ENCODE peak calls at places on chromosomes 5 and 9, in eight cellular contexts. C is stomach, H is OCI-LY7, O is PC-9, D is breast epithelium, Z is sigmoid colon, R is thoracic aorta, M is transverse colon. X is an unnamed sample.

GRCh38 chr9:36765468-36766341 is 193.0 kb downstream of the MELK start:
- DNase-seq in C (peak), H (peak), O (no peak), D (no peak), Z (peak), R (no peak), M (peak), X (peak)

GRCh38 chr5:95022967-95023695 is 261.8 kb downstream of the MCTP1 start:
- DNase-seq in C (no peak), H (no peak), O (no peak), D (no peak), Z (no peak), R (no peak), M (no peak), X (peak)

GRCh38 chr5:123882305-123882704 is 370.3 kb downstream of the CSNK1G3 start:
- DNase-seq in C (no peak), H (no peak), O (no peak), D (no peak), Z (no peak), R (no peak), M (no peak), X (no peak)

GRCh38 chr5:148730272-148730954 is 76.1 kb upstream of the HTR4 start:
- DNase-seq in C (no peak), H (no peak), O (no peak), D (no peak), Z (no peak), R (no peak), M (no peak), X (no peak)

GRCh38 chr9:32289756-32290155 is 94.7 kb upstream of the ACO1 start:
- DNase-seq in C (no peak), H (no peak), O (no peak), D (no peak), Z (no peak), R (no peak), M (no peak), X (no peak)

GRCh38 chr5:82885657-82886389 is 191.4 kb downstream of the TMEM167A start:
- DNase-seq in C (no peak), H (peak), O (no peak), D (no peak), Z (no peak), R (no peak), M (no peak), X (no peak)

GRCh38 chr5:158874814-158875213 is 224.9 kb downstream of the EBF1 start:
- DNase-seq in C (no peak), H (no peak), O (no peak), D (no peak), Z (no peak), R (no peak), M (no peak), X (no peak)

GRCh38 chr9:133102190-133103021 is 18.6 kb downstream of the RALGDS start:
- DNase-seq in C (peak), H (no peak), O (no peak), D (no peak), Z (no peak), R (no peak), M (no peak), X (no peak)

GRCh38 chr9:7286101-7286500 is 513.5 kb downstream of the DMAC1 start:
- DNase-seq in C (no peak), H (no peak), O (no peak), D (no peak), Z (no peak), R (no peak), M (no peak), X (no peak)

GRCh38 chr9:131740898-131741297 is 1.0 kb upstream of the RAPGEF1 start:
- DNase-seq in C (peak), H (no peak), O (no peak), D (no peak), Z (no peak), R (no peak), M (no peak), X (no peak)

GRCh38 chr5:161546463-161547301 is at the start of gene GABRB2:
- DNase-seq in C (peak), H (peak), O (no peak), D (peak), Z (peak), R (no peak), M (peak), X (no peak)

GRCh38 chr5:171023508-171023907 is 161.7 kb downstream of the RANBP17 start:
- DNase-seq in C (no peak), H (no peak), O (no peak), D (no peak), Z (no peak), R (no peak), M (no peak), X (no peak)

GRCh38 chr5:174532453-174533126 is 191.8 kb upstream of the MSX2 start:
- DNase-seq in C (peak), H (no peak), O (peak), D (peak), Z (peak), R (peak), M (peak), X (peak)

GRCh38 chr5:80185095-80185494 is 70.8 kb downstream of the SERINC5 start:
- DNase-seq in C (no peak), H (peak), O (no peak), D (no peak), Z (no peak), R (no peak), M (no peak), X (no peak)

GRCh38 chr9:3758816-3759576 is 233.2 kb upstream of the RFX3 start:
- DNase-seq in C (no peak), H (no peak), O (no peak), D (no peak), Z (no peak), R (no peak), M (no peak), X (peak)

GRCh38 chr9:36258989-36259315 is 704 bp upstream of the GNE start:
- DNase-seq in C (no peak), H (no peak), O (no peak), D (no peak), Z (peak), R (no peak), M (no peak), X (no peak)

GRCh38 chr5:154049685-154050084 is 10.9 kb downstream of the MFAP3 start:
- DNase-seq in C (no peak), H (no peak), O (no peak), D (no peak), Z (no peak), R (no peak), M (no peak), X (no peak)

GRCh38 chr9:112332977-112333638 is at the start of gene PTBP3:
- DNase-seq in C (peak), H (peak), O (peak), D (peak), Z (peak), R (peak), M (peak), X (peak)

GRCh38 chr5:151770383-151771258 is 1.1 kb upstream of the G3BP1 start:
- DNase-seq in C (peak), H (peak), O (peak), D (peak), Z (peak), R (peak), M (peak), X (no peak)

GRCh38 chr9:77453857-77454647 is 194.1 kb downstream of the GNA14 start:
- DNase-seq in C (no peak), H (no peak), O (no peak), D (no peak), Z (no peak), R (no peak), M (no peak), X (no peak)

GRCh38 chr5:15757103-15757502 is 257.1 kb downstream of the FBXL7 start:
- DNase-seq in C (no peak), H (no peak), O (no peak), D (no peak), Z (no peak), R (no peak), M (no peak), X (no peak)

GRCh38 chr5:147855774-147856069 is 22.8 kb upstream of the SCGB3A2 start:
- DNase-seq in C (no peak), H (no peak), O (no peak), D (no peak), Z (no peak), R (no peak), M (no peak), X (no peak)

GRCh38 chr5:14168139-14168792 is 25.1 kb downstream of the TRIO start:
- DNase-seq in C (no peak), H (peak), O (no peak), D (no peak), Z (no peak), R (no peak), M (no peak), X (no peak)

GRCh38 chr5:168072665-168073064 is 218.8 kb upstream of the WWC1 start:
- DNase-seq in C (no peak), H (no peak), O (no peak), D (no peak), Z (no peak), R (no peak), M (no peak), X (no peak)

GRCh38 chr9:99262949-99263418 is 40.9 kb downstream of the SEC61B start:
- DNase-seq in C (no peak), H (no peak), O (no peak), D (no peak), Z (no peak), R (no peak), M (no peak), X (no peak)

GRCh38 chr9:99261923-99262322 is 39.8 kb downstream of the SEC61B start:
- DNase-seq in C (no peak), H (no peak), O (no peak), D (no peak), Z (no peak), R (no peak), M (no peak), X (no peak)

GRCh38 chr9:99264070-99264469 is 42.0 kb downstream of the SEC61B start:
- DNase-seq in C (no peak), H (no peak), O (no peak), D (no peak), Z (no peak), R (no peak), M (no peak), X (peak)

GRCh38 chr9:99269429-99269828 is 47.3 kb downstream of the SEC61B start:
- DNase-seq in C (no peak), H (no peak), O (no peak), D (no peak), Z (no peak), R (no peak), M (no peak), X (no peak)

DNA sequence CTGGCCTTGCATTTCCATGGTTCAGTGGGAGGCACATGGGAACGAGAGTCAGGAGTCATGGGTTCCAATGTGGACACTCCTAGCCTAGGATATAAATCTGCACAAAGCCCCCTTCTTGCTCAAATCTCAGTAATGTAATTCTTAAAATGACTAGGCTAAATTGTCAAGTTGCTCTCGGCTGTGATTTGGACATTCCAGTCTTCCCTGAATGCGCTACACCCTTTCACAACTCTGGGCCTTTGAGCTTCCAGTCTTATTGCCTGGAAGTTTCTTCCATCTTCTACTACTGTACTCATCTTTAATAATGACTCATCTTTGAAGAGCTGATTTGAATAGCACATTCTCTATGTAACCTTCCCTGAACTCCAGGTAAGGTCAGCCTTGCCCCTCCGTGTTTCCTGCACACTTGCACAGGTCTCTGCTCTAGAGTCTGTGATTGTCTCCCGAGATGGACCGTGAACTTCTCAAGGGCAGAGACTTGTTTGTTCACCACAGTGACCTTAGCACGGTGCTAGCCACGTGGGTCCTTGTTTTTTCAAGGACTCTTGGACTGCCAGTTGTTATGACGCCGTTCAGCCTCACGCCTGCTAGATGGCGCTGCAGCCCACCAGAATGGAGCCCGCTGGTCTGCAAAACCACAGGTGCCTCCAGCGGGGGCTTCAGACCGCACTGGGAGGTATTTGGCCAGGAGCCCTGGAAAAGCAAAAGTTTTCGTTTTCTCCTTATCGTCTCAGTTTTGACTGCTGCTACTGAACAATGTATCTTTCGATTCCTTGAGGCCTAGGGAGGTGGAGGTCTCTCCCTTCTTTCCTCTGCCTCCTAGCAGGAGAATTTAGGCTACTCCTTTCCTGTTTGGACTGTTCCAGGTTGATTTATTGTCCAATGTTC is 44.3 kb downstream of the SEC61B start:
- DNase-seq in C (peak), H (peak), O (peak), D (peak), Z (peak), R (no peak), M (peak), X (peak)
- H3K4me3 ChIP-seq in C (no peak), H (no peak), O (no peak), D (no peak), Z (no peak), R (peak), M (no peak), X (no peak)

DNA sequence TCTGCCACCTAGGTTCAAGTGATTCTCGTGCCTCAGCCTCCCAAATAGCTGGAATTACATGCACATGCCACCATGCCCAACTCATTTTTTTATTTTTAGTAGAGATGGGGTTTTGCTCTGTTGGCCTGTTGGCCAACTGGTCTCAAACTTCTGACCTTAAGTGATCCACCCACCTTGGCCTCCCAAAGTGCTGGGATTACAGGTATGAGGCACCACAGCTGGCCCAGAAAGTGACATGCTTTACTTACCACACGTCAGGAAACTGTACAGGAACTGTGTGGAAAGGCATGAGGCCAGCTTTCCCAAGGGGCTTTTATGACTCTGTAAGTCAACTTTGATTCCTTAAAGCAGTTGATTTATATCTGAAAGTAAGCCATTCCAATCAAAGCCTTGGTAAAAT is 25.0 kb downstream of the DNAJB5 start:
- DNase-seq in C (no peak), H (no peak), O (no peak), D (no peak), Z (no peak), R (no peak), M (no peak), X (no peak)
- H3K27ac ChIP-seq in C (no peak), H (no peak), O (no peak), D (no peak), Z (no peak), R (no peak), M (no peak), X (no peak)

GRCh38 chr9:128082173-128082572 is 14.1 kb downstream of the SLC25A25 start:
- DNase-seq in C (no peak), H (no peak), O (peak), D (no peak), Z (no peak), R (no peak), M (no peak), X (no peak)

GRCh38 chr9:128080218-128080617 is 12.2 kb downstream of the SLC25A25 start:
- DNase-seq in C (no peak), H (no peak), O (no peak), D (no peak), Z (no peak), R (no peak), M (no peak), X (no peak)

GRCh38 chr9:128081052-128081451 is 13.0 kb downstream of the SLC25A25 start:
- DNase-seq in C (no peak), H (no peak), O (no peak), D (no peak), Z (peak), R (no peak), M (no peak), X (no peak)

GRCh38 chr9:128078504-128079434 is 10.7 kb downstream of the SLC25A25 start:
- DNase-seq in C (peak), H (no peak), O (peak), D (no peak), Z (no peak), R (no peak), M (peak), X (no peak)

GRCh38 chr9:128077847-128078503 is 9.9 kb downstream of the SLC25A25 start:
- DNase-seq in C (no peak), H (no peak), O (no peak), D (no peak), Z (no peak), R (no peak), M (no peak), X (no peak)
- H3K4me3 ChIP-seq in C (no peak), H (no peak), O (no peak), D (no peak), Z (no peak), R (no peak), M (no peak), X (no peak)

DNA sequence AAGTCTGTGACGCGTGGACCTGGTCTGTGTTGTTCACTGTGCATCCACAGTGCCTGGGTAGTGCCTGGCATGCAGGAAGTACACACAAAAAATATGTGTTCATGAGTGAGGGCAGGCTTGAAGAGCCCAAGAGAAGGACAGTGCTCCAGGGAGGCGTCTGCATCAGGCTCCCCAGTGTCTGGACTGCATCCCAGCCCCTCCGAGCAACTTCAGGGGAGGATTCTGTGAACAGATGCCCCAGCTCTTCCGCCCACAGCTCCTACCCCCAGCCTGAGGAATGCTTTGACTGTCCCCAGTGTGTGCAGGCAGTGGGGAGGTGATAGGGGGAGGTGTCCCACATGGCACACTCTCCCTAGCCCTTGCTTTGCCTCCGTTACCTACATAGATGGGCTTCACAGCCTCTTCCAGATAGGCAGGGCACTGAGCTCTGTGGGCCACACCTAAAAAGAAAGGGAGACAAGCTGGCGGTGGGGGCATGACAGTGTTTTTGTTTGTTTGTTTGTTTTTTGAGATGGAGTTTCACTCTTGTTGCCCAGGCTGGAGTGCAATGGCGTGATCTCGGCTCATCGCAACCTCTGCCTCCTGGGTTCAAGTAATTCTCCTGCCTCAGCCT is 25.4 kb downstream of the IRF1 start:
- DNase-seq in C (no peak), H (no peak), O (no peak), D (no peak), Z (peak), R (no peak), M (peak), X (peak)
- H3K27ac ChIP-seq in C (peak), H (no peak), O (peak), D (peak), Z (peak), R (no peak), M (peak), X (peak)

GRCh38 chr9:129138476-129139232 is 27.4 kb downstream of the PTPA start:
- DNase-seq in C (peak), H (peak), O (no peak), D (peak), Z (peak), R (no peak), M (peak), X (no peak)
- H3K4me3 ChIP-seq in C (no peak), H (no peak), O (no peak), D (peak), Z (no peak), R (peak), M (no peak), X (no peak)

DNA sequence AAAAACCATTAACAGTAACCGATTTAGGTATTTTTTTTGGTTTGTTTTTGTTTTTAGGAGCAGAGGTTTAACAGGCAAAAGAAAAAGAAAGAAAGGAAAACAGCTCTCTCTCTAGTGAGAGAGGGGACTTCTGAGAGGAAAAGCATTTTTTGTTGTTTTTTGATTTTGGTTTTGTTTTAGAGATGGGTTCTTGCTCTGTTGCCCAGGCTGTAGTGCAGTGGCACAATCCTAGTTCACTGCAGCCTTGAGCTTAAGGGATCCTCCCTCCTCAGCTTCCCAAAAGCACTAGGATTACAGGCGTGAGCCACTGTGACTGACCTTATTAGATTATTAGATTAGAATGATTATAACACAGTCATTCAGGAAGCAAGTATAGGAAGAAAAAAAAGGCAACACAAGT is 10.1 kb downstream of the USP20 start:
- DNase-seq in C (no peak), H (no peak), O (no peak), D (no peak), Z (no peak), R (no peak), M (no peak), X (no peak)
- H3K27ac ChIP-seq in C (no peak), H (no peak), O (no peak), D (no peak), Z (no peak), R (no peak), M (no peak), X (no peak)

DNA sequence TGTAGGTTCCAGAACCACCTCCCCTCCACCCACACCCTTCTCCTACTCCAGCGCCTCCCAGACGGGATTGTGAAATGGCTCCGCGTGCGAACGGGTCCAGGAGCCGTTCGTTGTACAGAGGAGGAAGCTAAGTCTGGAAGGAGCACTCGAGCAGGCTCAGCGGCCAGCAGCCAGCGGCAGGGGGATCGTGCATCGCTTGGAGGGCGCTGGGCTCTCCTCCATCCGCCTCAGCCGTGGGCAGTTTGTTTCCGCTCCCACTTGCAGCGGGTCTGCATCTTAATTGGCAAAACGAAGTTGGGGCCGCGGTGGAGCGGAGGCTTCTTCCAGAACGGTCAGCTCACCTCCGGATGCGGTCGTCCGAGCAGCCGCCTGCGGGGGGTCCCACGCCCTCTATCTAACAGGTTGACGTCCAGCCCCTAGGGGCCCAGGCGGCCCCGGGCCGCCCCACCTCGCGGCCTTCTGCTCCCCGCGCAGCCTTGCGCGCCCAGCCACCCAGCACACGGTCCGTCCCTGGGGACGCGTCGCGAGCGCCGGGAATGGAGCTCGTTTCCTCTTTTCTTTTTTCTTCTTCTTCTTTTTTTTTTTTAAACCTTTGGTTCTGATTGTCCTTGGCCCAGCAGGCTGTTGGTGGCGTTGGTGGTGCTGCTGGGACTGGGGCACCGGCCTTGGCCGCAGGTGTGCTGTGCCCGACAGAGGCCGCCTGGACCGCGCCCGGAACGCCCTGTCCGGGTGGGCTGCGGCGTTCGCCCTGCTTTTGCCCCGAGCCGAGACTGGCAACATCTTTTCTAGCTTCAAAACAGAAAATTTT is 3.9 kb upstream of the BARX1 start:
- DNase-seq in C (no peak), H (no peak), O (no peak), D (no peak), Z (peak), R (no peak), M (no peak), X (no peak)
- H3K4me3 ChIP-seq in C (peak), H (no peak), O (no peak), D (no peak), Z (no peak), R (peak), M (peak), X (no peak)

GRCh38 chr9:100064872-100065581 is 33.8 kb downstream of the ERP44 start:
- DNase-seq in C (no peak), H (no peak), O (no peak), D (no peak), Z (no peak), R (no peak), M (no peak), X (no peak)
- H3K27ac ChIP-seq in C (no peak), H (no peak), O (peak), D (no peak), Z (no peak), R (no peak), M (no peak), X (no peak)

GRCh38 chr9:27495480-27496133 is 28.5 kb upstream of the IFNK start:
- DNase-seq in C (no peak), H (no peak), O (no peak), D (no peak), Z (no peak), R (no peak), M (no peak), X (no peak)
- H3K4me3 ChIP-seq in C (no peak), H (no peak), O (no peak), D (no peak), Z (no peak), R (no peak), M (no peak), X (no peak)

X was measured in DND-41.